ENCODE peak calls at places on chromosomes 2 and 18, in eight cellular contexts. One of them, this sample, is unnamed.

GRCh38 chr2:138356178-138356577 is 145.4 kb upstream of the SPOPL start:
- ATAC-seq in A549: no peak
- ATAC-seq in activated naive CD8-positive, alpha-beta T cell treated with anti-CD3 and anti-CD28 coated beads, Interleukin-2, amount 10 ng/mL, durations not matched to agents 7 days and 5 days: no peak
- ATAC-seq in mucosa of descending colon: peak
- ATAC-seq in sciatic nerve: peak
- ATAC-seq in CD8-positive, alpha-beta T cell: no peak
- ATAC-seq in T-cell: no peak
- ATAC-seq in left lung: peak
- ATAC-seq in this sample: no peak

GRCh38 chr2:203814661-203815540 is 52.7 kb upstream of the CTLA4 start:
- ATAC-seq in mucosa of descending colon: peak
- ATAC-seq in A549: peak
- ATAC-seq in activated naive CD8-positive, alpha-beta T cell treated with anti-CD3 and anti-CD28 coated beads, Interleukin-2, amount 10 ng/mL, durations not matched to agents 7 days and 5 days: peak
- ATAC-seq in left lung: peak
- ATAC-seq in sciatic nerve: peak
- ATAC-seq in T-cell: peak
- ATAC-seq in CD8-positive, alpha-beta T cell: peak
- ATAC-seq in this sample: peak

GRCh38 chr2:234133004-234133403 is 82.5 kb downstream of the SPP2 start:
- ATAC-seq in T-cell: no peak
- ATAC-seq in A549: no peak
- ATAC-seq in left lung: no peak
- ATAC-seq in sciatic nerve: no peak
- ATAC-seq in mucosa of descending colon: no peak
- ATAC-seq in CD8-positive, alpha-beta T cell: no peak
- ATAC-seq in activated naive CD8-positive, alpha-beta T cell treated with anti-CD3 and anti-CD28 coated beads, Interleukin-2, amount 10 ng/mL, durations not matched to agents 7 days and 5 days: no peak
- ATAC-seq in this sample: no peak

GRCh38 chr2:184799386-184799785 is 201.1 kb downstream of the ZNF804A start:
- ATAC-seq in T-cell: no peak
- ATAC-seq in sciatic nerve: no peak
- ATAC-seq in CD8-positive, alpha-beta T cell: no peak
- ATAC-seq in activated naive CD8-positive, alpha-beta T cell treated with anti-CD3 and anti-CD28 coated beads, Interleukin-2, amount 10 ng/mL, durations not matched to agents 7 days and 5 days: no peak
- ATAC-seq in A549: no peak
- ATAC-seq in mucosa of descending colon: no peak
- ATAC-seq in left lung: no peak
- ATAC-seq in this sample: no peak

GRCh38 chr2:199370150-199370780 is 87.5 kb downstream of the SATB2 start:
- ATAC-seq in A549: no peak
- ATAC-seq in activated naive CD8-positive, alpha-beta T cell treated with anti-CD3 and anti-CD28 coated beads, Interleukin-2, amount 10 ng/mL, durations not matched to agents 7 days and 5 days: no peak
- ATAC-seq in left lung: no peak
- ATAC-seq in CD8-positive, alpha-beta T cell: no peak
- ATAC-seq in mucosa of descending colon: no peak
- ATAC-seq in sciatic nerve: no peak
- ATAC-seq in T-cell: no peak
- ATAC-seq in this sample: no peak

GRCh38 chr2:70724366-70724765 is 43.6 kb downstream of the ADD2 start:
- ATAC-seq in CD8-positive, alpha-beta T cell: no peak
- ATAC-seq in mucosa of descending colon: no peak
- ATAC-seq in A549: no peak
- ATAC-seq in left lung: no peak
- ATAC-seq in T-cell: no peak
- ATAC-seq in sciatic nerve: no peak
- ATAC-seq in activated naive CD8-positive, alpha-beta T cell treated with anti-CD3 and anti-CD28 coated beads, Interleukin-2, amount 10 ng/mL, durations not matched to agents 7 days and 5 days: no peak
- ATAC-seq in this sample: no peak

GRCh38 chr2:195364015-195364965 is 292.7 kb upstream of the SLC39A10 start:
- ATAC-seq in activated naive CD8-positive, alpha-beta T cell treated with anti-CD3 and anti-CD28 coated beads, Interleukin-2, amount 10 ng/mL, durations not matched to agents 7 days and 5 days: no peak
- ATAC-seq in CD8-positive, alpha-beta T cell: no peak
- ATAC-seq in T-cell: no peak
- ATAC-seq in mucosa of descending colon: no peak
- ATAC-seq in left lung: peak
- ATAC-seq in A549: peak
- ATAC-seq in sciatic nerve: no peak
- ATAC-seq in this sample: peak

GRCh38 chr18:54181856-54182612 is 42.4 kb downstream of the MBD2 start:
- ATAC-seq in T-cell: no peak
- ATAC-seq in CD8-positive, alpha-beta T cell: no peak
- ATAC-seq in mucosa of descending colon: no peak
- ATAC-seq in sciatic nerve: no peak
- ATAC-seq in A549: no peak
- ATAC-seq in left lung: no peak
- ATAC-seq in activated naive CD8-positive, alpha-beta T cell treated with anti-CD3 and anti-CD28 coated beads, Interleukin-2, amount 10 ng/mL, durations not matched to agents 7 days and 5 days: no peak
- ATAC-seq in this sample: no peak

GRCh38 chr2:196318517-196319377 is 147.4 kb upstream of the STK17B start:
- ATAC-seq in A549: no peak
- ATAC-seq in mucosa of descending colon: peak
- ATAC-seq in T-cell: no peak
- ATAC-seq in left lung: no peak
- ATAC-seq in CD8-positive, alpha-beta T cell: no peak
- ATAC-seq in sciatic nerve: peak
- ATAC-seq in activated naive CD8-positive, alpha-beta T cell treated with anti-CD3 and anti-CD28 coated beads, Interleukin-2, amount 10 ng/mL, durations not matched to agents 7 days and 5 days: no peak
- ATAC-seq in this sample: no peak

GRCh38 chr18:3463052-3463451 is 13.1 kb downstream of the TGIF1 start:
- ATAC-seq in T-cell: no peak
- ATAC-seq in sciatic nerve: no peak
- ATAC-seq in CD8-positive, alpha-beta T cell: no peak
- ATAC-seq in A549: no peak
- ATAC-seq in activated naive CD8-positive, alpha-beta T cell treated with anti-CD3 and anti-CD28 coated beads, Interleukin-2, amount 10 ng/mL, durations not matched to agents 7 days and 5 days: no peak
- ATAC-seq in left lung: no peak
- ATAC-seq in mucosa of descending colon: no peak
- ATAC-seq in this sample: peak

GRCh38 chr2:207226671-207227061 is 60.9 kb upstream of the KLF7 start:
- ATAC-seq in A549: no peak
- ATAC-seq in left lung: peak
- ATAC-seq in activated naive CD8-positive, alpha-beta T cell treated with anti-CD3 and anti-CD28 coated beads, Interleukin-2, amount 10 ng/mL, durations not matched to agents 7 days and 5 days: no peak
- ATAC-seq in sciatic nerve: no peak
- ATAC-seq in mucosa of descending colon: no peak
- ATAC-seq in T-cell: no peak
- ATAC-seq in CD8-positive, alpha-beta T cell: no peak
- ATAC-seq in this sample: no peak

GRCh38 chr2:15058015-15058414 is 425.5 kb downstream of the LRATD1 start:
- ATAC-seq in mucosa of descending colon: no peak
- ATAC-seq in activated naive CD8-positive, alpha-beta T cell treated with anti-CD3 and anti-CD28 coated beads, Interleukin-2, amount 10 ng/mL, durations not matched to agents 7 days and 5 days: no peak
- ATAC-seq in left lung: no peak
- ATAC-seq in sciatic nerve: no peak
- ATAC-seq in CD8-positive, alpha-beta T cell: no peak
- ATAC-seq in T-cell: no peak
- ATAC-seq in A549: peak
- ATAC-seq in this sample: no peak

GRCh38 chr2:127675335-127676261 is at the start of gene LIMS2:
- ATAC-seq in left lung: peak
- ATAC-seq in activated naive CD8-positive, alpha-beta T cell treated with anti-CD3 and anti-CD28 coated beads, Interleukin-2, amount 10 ng/mL, durations not matched to agents 7 days and 5 days: no peak
- ATAC-seq in A549: peak
- ATAC-seq in sciatic nerve: peak
- ATAC-seq in T-cell: no peak
- ATAC-seq in CD8-positive, alpha-beta T cell: no peak
- ATAC-seq in mucosa of descending colon: peak
- ATAC-seq in this sample: peak

GRCh38 chr2:190467575-190468083 is 59.5 kb downstream of the MFSD6 start:
- ATAC-seq in sciatic nerve: no peak
- ATAC-seq in left lung: no peak
- ATAC-seq in T-cell: no peak
- ATAC-seq in activated naive CD8-positive, alpha-beta T cell treated with anti-CD3 and anti-CD28 coated beads, Interleukin-2, amount 10 ng/mL, durations not matched to agents 7 days and 5 days: no peak
- ATAC-seq in mucosa of descending colon: no peak
- ATAC-seq in A549: no peak
- ATAC-seq in CD8-positive, alpha-beta T cell: no peak
- ATAC-seq in this sample: peak

GRCh38 chr2:111222204-111222866 is 101.6 kb downstream of the BCL2L11 start:
- ATAC-seq in mucosa of descending colon: peak
- ATAC-seq in activated naive CD8-positive, alpha-beta T cell treated with anti-CD3 and anti-CD28 coated beads, Interleukin-2, amount 10 ng/mL, durations not matched to agents 7 days and 5 days: no peak
- ATAC-seq in left lung: no peak
- ATAC-seq in sciatic nerve: no peak
- ATAC-seq in A549: no peak
- ATAC-seq in CD8-positive, alpha-beta T cell: no peak
- ATAC-seq in T-cell: no peak
- ATAC-seq in this sample: no peak

GRCh38 chr18:75437979-75438378 is 10.5 kb upstream of the SMIM21 start:
- ATAC-seq in mucosa of descending colon: no peak
- ATAC-seq in T-cell: no peak
- ATAC-seq in A549: no peak
- ATAC-seq in activated naive CD8-positive, alpha-beta T cell treated with anti-CD3 and anti-CD28 coated beads, Interleukin-2, amount 10 ng/mL, durations not matched to agents 7 days and 5 days: no peak
- ATAC-seq in left lung: no peak
- ATAC-seq in CD8-positive, alpha-beta T cell: no peak
- ATAC-seq in sciatic nerve: no peak
- ATAC-seq in this sample: no peak

GRCh38 chr2:210655229-210655628 is 98.8 kb downstream of the CPS1 start:
- ATAC-seq in A549: no peak
- ATAC-seq in activated naive CD8-positive, alpha-beta T cell treated with anti-CD3 and anti-CD28 coated beads, Interleukin-2, amount 10 ng/mL, durations not matched to agents 7 days and 5 days: no peak
- ATAC-seq in T-cell: no peak
- ATAC-seq in sciatic nerve: no peak
- ATAC-seq in CD8-positive, alpha-beta T cell: no peak
- ATAC-seq in mucosa of descending colon: no peak
- ATAC-seq in left lung: no peak
- ATAC-seq in this sample: no peak

GRCh38 chr2:68272246-68272987 is 20.1 kb upstream of the PPP3R1 start:
- ATAC-seq in T-cell: no peak
- ATAC-seq in A549: no peak
- ATAC-seq in activated naive CD8-positive, alpha-beta T cell treated with anti-CD3 and anti-CD28 coated beads, Interleukin-2, amount 10 ng/mL, durations not matched to agents 7 days and 5 days: no peak
- ATAC-seq in mucosa of descending colon: no peak
- ATAC-seq in left lung: peak
- ATAC-seq in sciatic nerve: peak
- ATAC-seq in CD8-positive, alpha-beta T cell: no peak
- ATAC-seq in this sample: no peak

GRCh38 chr18:79866889-79867574 is 69.3 kb downstream of the KCNG2 start:
- ATAC-seq in A549: no peak
- ATAC-seq in left lung: no peak
- ATAC-seq in activated naive CD8-positive, alpha-beta T cell treated with anti-CD3 and anti-CD28 coated beads, Interleukin-2, amount 10 ng/mL, durations not matched to agents 7 days and 5 days: no peak
- ATAC-seq in T-cell: no peak
- ATAC-seq in sciatic nerve: no peak
- ATAC-seq in CD8-positive, alpha-beta T cell: no peak
- ATAC-seq in mucosa of descending colon: no peak
- ATAC-seq in this sample: no peak

GRCh38 chr2:80073134-80073561 is 231.4 kb downstream of the LRRTM1 start:
- ATAC-seq in mucosa of descending colon: peak
- ATAC-seq in sciatic nerve: peak
- ATAC-seq in A549: peak
- ATAC-seq in T-cell: no peak
- ATAC-seq in CD8-positive, alpha-beta T cell: no peak
- ATAC-seq in left lung: peak
- ATAC-seq in activated naive CD8-positive, alpha-beta T cell treated with anti-CD3 and anti-CD28 coated beads, Interleukin-2, amount 10 ng/mL, durations not matched to agents 7 days and 5 days: no peak
- ATAC-seq in this sample: peak

GRCh38 chr18:79058007-79058406 is 11.2 kb upstream of the ATP9B start:
- ATAC-seq in left lung: no peak
- ATAC-seq in T-cell: no peak
- ATAC-seq in sciatic nerve: no peak
- ATAC-seq in mucosa of descending colon: no peak
- ATAC-seq in CD8-positive, alpha-beta T cell: no peak
- ATAC-seq in A549: no peak
- ATAC-seq in activated naive CD8-positive, alpha-beta T cell treated with anti-CD3 and anti-CD28 coated beads, Interleukin-2, amount 10 ng/mL, durations not matched to agents 7 days and 5 days: no peak
- ATAC-seq in this sample: no peak

GRCh38 chr2:64024259-64024949 is 5.2 kb upstream of the VPS54 start:
- ATAC-seq in A549: no peak
- ATAC-seq in activated naive CD8-positive, alpha-beta T cell treated with anti-CD3 and anti-CD28 coated beads, Interleukin-2, amount 10 ng/mL, durations not matched to agents 7 days and 5 days: no peak
- ATAC-seq in CD8-positive, alpha-beta T cell: no peak
- ATAC-seq in left lung: no peak
- ATAC-seq in mucosa of descending colon: peak
- ATAC-seq in T-cell: no peak
- ATAC-seq in sciatic nerve: no peak
- ATAC-seq in this sample: no peak

GRCh38 chr18:76451475-76452331 is 43.3 kb downstream of the ZNF516 start:
- ATAC-seq in mucosa of descending colon: peak
- ATAC-seq in T-cell: peak
- ATAC-seq in activated naive CD8-positive, alpha-beta T cell treated with anti-CD3 and anti-CD28 coated beads, Interleukin-2, amount 10 ng/mL, durations not matched to agents 7 days and 5 days: peak
- ATAC-seq in A549: no peak
- ATAC-seq in left lung: peak
- ATAC-seq in sciatic nerve: peak
- ATAC-seq in CD8-positive, alpha-beta T cell: no peak
- ATAC-seq in this sample: peak

GRCh38 chr2:172856561-172856960 is 120.9 kb downstream of the RAPGEF4 start:
- ATAC-seq in sciatic nerve: no peak
- ATAC-seq in left lung: no peak
- ATAC-seq in mucosa of descending colon: peak
- ATAC-seq in T-cell: no peak
- ATAC-seq in activated naive CD8-positive, alpha-beta T cell treated with anti-CD3 and anti-CD28 coated beads, Interleukin-2, amount 10 ng/mL, durations not matched to agents 7 days and 5 days: no peak
- ATAC-seq in CD8-positive, alpha-beta T cell: no peak
- ATAC-seq in A549: no peak
- ATAC-seq in this sample: no peak

GRCh38 chr2:10285191-10285577 is 17.5 kb upstream of the HPCAL1 start:
- ATAC-seq in activated naive CD8-positive, alpha-beta T cell treated with anti-CD3 and anti-CD28 coated beads, Interleukin-2, amount 10 ng/mL, durations not matched to agents 7 days and 5 days: no peak
- ATAC-seq in sciatic nerve: no peak
- ATAC-seq in A549: no peak
- ATAC-seq in left lung: no peak
- ATAC-seq in T-cell: no peak
- ATAC-seq in mucosa of descending colon: peak
- ATAC-seq in CD8-positive, alpha-beta T cell: no peak
- ATAC-seq in this sample: no peak

GRCh38 chr2:71748227-71748626 is 294.9 kb downstream of the DYSF start:
- ATAC-seq in activated naive CD8-positive, alpha-beta T cell treated with anti-CD3 and anti-CD28 coated beads, Interleukin-2, amount 10 ng/mL, durations not matched to agents 7 days and 5 days: no peak
- ATAC-seq in left lung: peak
- ATAC-seq in A549: peak
- ATAC-seq in CD8-positive, alpha-beta T cell: no peak
- ATAC-seq in T-cell: no peak
- ATAC-seq in mucosa of descending colon: no peak
- ATAC-seq in sciatic nerve: peak
- ATAC-seq in this sample: no peak

GRCh38 chr2:191386938-191387536 is 141.8 kb downstream of the MYO1B start:
- ATAC-seq in left lung: peak
- ATAC-seq in activated naive CD8-positive, alpha-beta T cell treated with anti-CD3 and anti-CD28 coated beads, Interleukin-2, amount 10 ng/mL, durations not matched to agents 7 days and 5 days: no peak
- ATAC-seq in sciatic nerve: no peak
- ATAC-seq in T-cell: no peak
- ATAC-seq in mucosa of descending colon: no peak
- ATAC-seq in CD8-positive, alpha-beta T cell: no peak
- ATAC-seq in A549: no peak
- ATAC-seq in this sample: peak

GRCh38 chr2:64950226-64951160 is 38.7 kb upstream of the SLC1A4 start:
- ATAC-seq in A549: no peak
- ATAC-seq in activated naive CD8-positive, alpha-beta T cell treated with anti-CD3 and anti-CD28 coated beads, Interleukin-2, amount 10 ng/mL, durations not matched to agents 7 days and 5 days: no peak
- ATAC-seq in left lung: no peak
- ATAC-seq in T-cell: no peak
- ATAC-seq in sciatic nerve: no peak
- ATAC-seq in CD8-positive, alpha-beta T cell: no peak
- ATAC-seq in mucosa of descending colon: no peak
- ATAC-seq in this sample: no peak

GRCh38 chr2:159938375-159938774 is 124.0 kb downstream of the PLA2R1 start:
- ATAC-seq in left lung: no peak
- ATAC-seq in sciatic nerve: no peak
- ATAC-seq in A549: no peak
- ATAC-seq in CD8-positive, alpha-beta T cell: no peak
- ATAC-seq in mucosa of descending colon: no peak
- ATAC-seq in activated naive CD8-positive, alpha-beta T cell treated with anti-CD3 and anti-CD28 coated beads, Interleukin-2, amount 10 ng/mL, durations not matched to agents 7 days and 5 days: no peak
- ATAC-seq in T-cell: no peak
- ATAC-seq in this sample: no peak

GRCh38 chr18:76844742-76845477 is 22.6 kb downstream of the ZNF236 start:
- ATAC-seq in activated naive CD8-positive, alpha-beta T cell treated with anti-CD3 and anti-CD28 coated beads, Interleukin-2, amount 10 ng/mL, durations not matched to agents 7 days and 5 days: no peak
- ATAC-seq in T-cell: no peak
- ATAC-seq in A549: peak
- ATAC-seq in left lung: peak
- ATAC-seq in CD8-positive, alpha-beta T cell: no peak
- ATAC-seq in mucosa of descending colon: no peak
- ATAC-seq in sciatic nerve: no peak
- ATAC-seq in this sample: no peak

GRCh38 chr2:30940805-30941204 is 133.6 kb upstream of the CAPN13 start:
- ATAC-seq in sciatic nerve: no peak
- ATAC-seq in left lung: no peak
- ATAC-seq in mucosa of descending colon: peak
- ATAC-seq in A549: no peak
- ATAC-seq in T-cell: no peak
- ATAC-seq in activated naive CD8-positive, alpha-beta T cell treated with anti-CD3 and anti-CD28 coated beads, Interleukin-2, amount 10 ng/mL, durations not matched to agents 7 days and 5 days: no peak
- ATAC-seq in CD8-positive, alpha-beta T cell: no peak
- ATAC-seq in this sample: no peak

GRCh38 chr2:111706481-111707001 is 177.5 kb downstream of the ANAPC1 start:
- ATAC-seq in A549: no peak
- ATAC-seq in CD8-positive, alpha-beta T cell: no peak
- ATAC-seq in left lung: no peak
- ATAC-seq in activated naive CD8-positive, alpha-beta T cell treated with anti-CD3 and anti-CD28 coated beads, Interleukin-2, amount 10 ng/mL, durations not matched to agents 7 days and 5 days: no peak
- ATAC-seq in mucosa of descending colon: no peak
- ATAC-seq in T-cell: no peak
- ATAC-seq in sciatic nerve: no peak
- ATAC-seq in this sample: no peak

GRCh38 chr2:156841321-156841720 is 405.1 kb downstream of the GPD2 start:
- ATAC-seq in mucosa of descending colon: no peak
- ATAC-seq in left lung: no peak
- ATAC-seq in activated naive CD8-positive, alpha-beta T cell treated with anti-CD3 and anti-CD28 coated beads, Interleukin-2, amount 10 ng/mL, durations not matched to agents 7 days and 5 days: no peak
- ATAC-seq in T-cell: no peak
- ATAC-seq in CD8-positive, alpha-beta T cell: no peak
- ATAC-seq in A549: no peak
- ATAC-seq in sciatic nerve: no peak
- ATAC-seq in this sample: peak